ENCODE peak calls at places on chromosome 21, in nine cellular contexts. O is tibial nerve, P is prostate gland, Z is A549, E is stomach, U is breast epithelium, R is HCT116, L is lower leg skin, X is K562. B is an unnamed sample.

GRCh38 chr21:18832950-18833349 is 429.4 kb upstream of the TMPRSS15 start:
- DNase-seq in O (no peak), P (no peak), Z (no peak), E (no peak), U (no peak), R (no peak), L (no peak), X (no peak), B (no peak)

GRCh38 chr21:35470522-35470921 is 421.4 kb upstream of the RUNX1 start:
- DNase-seq in O (no peak), P (no peak), Z (no peak), E (no peak), U (no peak), R (no peak), L (no peak), X (peak), B (no peak)

GRCh38 chr21:24023402-24023801 is 1583.9 kb downstream of the MRPL39 start:
- DNase-seq in O (no peak), P (no peak), Z (no peak), E (no peak), U (no peak), R (no peak), L (no peak), X (no peak), B (no peak)

GRCh38 chr21:25881524-25882376 is 147.0 kb downstream of the GABPA start:
- DNase-seq in O (peak), P (peak), Z (peak), E (peak), U (no peak), R (peak), L (peak), X (peak), B (peak)

GRCh38 chr21:34888569-34889286 is 160.4 kb downstream of the RUNX1 start:
- DNase-seq in O (peak), P (peak), Z (peak), E (peak), U (peak), R (peak), L (peak), X (peak), B (peak)

GRCh38 chr21:16102113-16102512 is 372.3 kb downstream of the USP25 start:
- DNase-seq in O (no peak), P (no peak), Z (no peak), E (no peak), U (no peak), R (no peak), L (no peak), X (no peak), B (no peak)

GRCh38 chr21:24260751-24261150 is 1346.5 kb downstream of the MRPL39 start:
- DNase-seq in O (no peak), P (no peak), Z (no peak), E (no peak), U (no peak), R (no peak), L (no peak), X (no peak), B (no peak)

GRCh38 chr21:29018540-29018939 is 609 bp downstream of the RWDD2B start:
- DNase-seq in O (no peak), P (no peak), Z (no peak), E (no peak), U (no peak), R (no peak), L (no peak), X (peak), B (no peak)

GRCh38 chr21:45874716-45875415 is 106.7 kb upstream of the COL6A1 start:
- DNase-seq in O (no peak), P (no peak), Z (no peak), E (peak), U (no peak), R (no peak), L (peak), X (no peak), B (no peak)

GRCh38 chr21:27586326-27586725 is 619.4 kb upstream of the ADAMTS5 start:
- DNase-seq in O (no peak), P (no peak), Z (no peak), E (no peak), U (no peak), R (no peak), L (no peak), X (no peak), B (no peak)

GRCh38 chr21:32278518-32279376 is at the start of gene MIS18A:
- DNase-seq in O (peak), P (peak), Z (peak), E (peak), U (peak), R (peak), L (peak), X (peak), B (peak)

GRCh38 chr21:30577766-30578165 is 12.4 kb downstream of the KRTAP22-2 start:
- DNase-seq in O (no peak), P (no peak), Z (no peak), E (no peak), U (no peak), R (no peak), L (no peak), X (no peak), B (no peak)

GRCh38 chr21:15895142-15896106 is 165.6 kb downstream of the USP25 start:
- DNase-seq in O (no peak), P (no peak), Z (no peak), E (no peak), U (no peak), R (no peak), L (no peak), X (no peak), B (no peak)

GRCh38 chr21:45990049-45990711 is 8.6 kb downstream of the COL6A1 start:
- DNase-seq in O (peak), P (no peak), Z (no peak), E (no peak), U (no peak), R (no peak), L (no peak), X (no peak), B (no peak)

GRCh38 chr21:31671146-31671716 is 11.7 kb downstream of the SOD1 start:
- DNase-seq in O (no peak), P (no peak), Z (no peak), E (no peak), U (no peak), R (no peak), L (no peak), X (no peak), B (no peak)

GRCh38 chr21:26445440-26445839 is 127.6 kb downstream of the CYYR1 start:
- DNase-seq in O (no peak), P (no peak), Z (no peak), E (no peak), U (no peak), R (no peak), L (no peak), X (no peak), B (no peak)

GRCh38 chr21:19181604-19182140 is 778.1 kb upstream of the TMPRSS15 start:
- DNase-seq in O (no peak), P (no peak), Z (no peak), E (no peak), U (no peak), R (no peak), L (no peak), X (no peak), B (no peak)

GRCh38 chr21:21921410-21922232 is 923.4 kb downstream of the NCAM2 start:
- DNase-seq in O (no peak), P (no peak), Z (no peak), E (no peak), U (no peak), R (no peak), L (no peak), X (peak), B (no peak)

GRCh38 chr21:38095220-38095619 is 161.6 kb upstream of the KCNJ15 start:
- DNase-seq in O (no peak), P (no peak), Z (no peak), E (no peak), U (no peak), R (no peak), L (no peak), X (peak), B (no peak)

GRCh38 chr21:37845535-37845934 is 70.7 kb downstream of the KCNJ6 start:
- DNase-seq in O (no peak), P (no peak), Z (no peak), E (peak), U (no peak), R (no peak), L (no peak), X (no peak), B (no peak)

GRCh38 chr21:34935868-34936267 is 113.2 kb downstream of the RUNX1 start:
- DNase-seq in O (no peak), P (no peak), Z (no peak), E (no peak), U (no peak), R (no peak), L (no peak), X (no peak), B (no peak)

GRCh38 chr21:15015622-15016471 is 49.0 kb downstream of the NRIP1 start:
- DNase-seq in O (no peak), P (no peak), Z (peak), E (no peak), U (no peak), R (no peak), L (no peak), X (no peak), B (no peak)

GRCh38 chr21:18716578-18717138 is 313.1 kb upstream of the TMPRSS15 start:
- DNase-seq in O (no peak), P (no peak), Z (no peak), E (no peak), U (no peak), R (no peak), L (no peak), X (no peak), B (no peak)

GRCh38 chr21:25360593-25360992 is 246.7 kb downstream of the MRPL39 start:
- DNase-seq in O (no peak), P (no peak), Z (no peak), E (no peak), U (no peak), R (no peak), L (no peak), X (no peak), B (no peak)

GRCh38 chr21:21997390-21998333 is 999.5 kb downstream of the NCAM2 start:
- DNase-seq in O (no peak), P (no peak), Z (no peak), E (no peak), U (no peak), R (no peak), L (no peak), X (no peak), B (no peak)

GRCh38 chr21:25934130-25934529 is 199.4 kb downstream of the GABPA start:
- DNase-seq in O (no peak), P (no peak), Z (no peak), E (peak), U (no peak), R (no peak), L (no peak), X (no peak), B (no peak)

DNA sequence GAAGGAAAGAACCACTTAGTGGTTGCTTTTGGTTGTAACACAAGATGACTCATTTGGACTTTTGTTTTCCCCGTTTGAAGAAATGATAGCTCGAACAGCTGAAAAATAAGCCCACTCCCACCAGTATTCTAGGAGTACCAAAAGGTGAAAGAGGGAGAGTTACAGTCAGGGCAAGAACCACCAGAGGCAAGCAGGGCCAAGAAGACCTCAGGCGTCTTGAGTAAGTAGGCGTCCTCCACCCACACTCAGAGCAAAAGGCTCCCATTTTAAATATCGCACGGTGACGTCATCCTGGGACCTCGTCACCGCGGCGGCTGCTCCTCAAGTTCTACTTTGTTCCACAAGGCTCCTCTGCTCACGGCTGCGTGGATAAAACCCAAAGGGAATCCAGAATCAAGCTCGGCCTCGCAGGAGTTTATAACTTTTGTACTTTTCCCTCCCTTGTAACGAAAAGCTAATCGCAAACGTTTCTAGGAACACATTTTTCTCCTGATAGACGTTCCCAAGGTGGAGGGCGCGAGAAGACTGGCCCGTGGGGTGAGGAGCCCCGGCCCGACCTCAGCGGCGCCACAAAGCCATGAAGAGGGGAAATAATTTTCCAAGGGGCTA is 1.2 kb downstream of the BTG3 start:
- DNase-seq in O (peak), P (peak), Z (peak), E (peak), U (peak), R (peak), L (peak), X (peak), B (peak)
- TF ChIP-seq POLR2A in O (peak), P (peak), Z (no peak), E (no peak), U (peak), R (no peak), L (no peak), X (peak), B (peak)

GRCh38 chr21:36518883-36519492 is 39.1 kb upstream of the CLDN14 start:
- DNase-seq in O (no peak), P (no peak), Z (no peak), E (no peak), U (no peak), R (no peak), L (no peak), X (no peak), B (peak)
- TF ChIP-seq POLR2A in O (no peak), P (no peak), Z (no peak), E (no peak), U (no peak), R (no peak), L (no peak), X (no peak), B (no peak)

DNA sequence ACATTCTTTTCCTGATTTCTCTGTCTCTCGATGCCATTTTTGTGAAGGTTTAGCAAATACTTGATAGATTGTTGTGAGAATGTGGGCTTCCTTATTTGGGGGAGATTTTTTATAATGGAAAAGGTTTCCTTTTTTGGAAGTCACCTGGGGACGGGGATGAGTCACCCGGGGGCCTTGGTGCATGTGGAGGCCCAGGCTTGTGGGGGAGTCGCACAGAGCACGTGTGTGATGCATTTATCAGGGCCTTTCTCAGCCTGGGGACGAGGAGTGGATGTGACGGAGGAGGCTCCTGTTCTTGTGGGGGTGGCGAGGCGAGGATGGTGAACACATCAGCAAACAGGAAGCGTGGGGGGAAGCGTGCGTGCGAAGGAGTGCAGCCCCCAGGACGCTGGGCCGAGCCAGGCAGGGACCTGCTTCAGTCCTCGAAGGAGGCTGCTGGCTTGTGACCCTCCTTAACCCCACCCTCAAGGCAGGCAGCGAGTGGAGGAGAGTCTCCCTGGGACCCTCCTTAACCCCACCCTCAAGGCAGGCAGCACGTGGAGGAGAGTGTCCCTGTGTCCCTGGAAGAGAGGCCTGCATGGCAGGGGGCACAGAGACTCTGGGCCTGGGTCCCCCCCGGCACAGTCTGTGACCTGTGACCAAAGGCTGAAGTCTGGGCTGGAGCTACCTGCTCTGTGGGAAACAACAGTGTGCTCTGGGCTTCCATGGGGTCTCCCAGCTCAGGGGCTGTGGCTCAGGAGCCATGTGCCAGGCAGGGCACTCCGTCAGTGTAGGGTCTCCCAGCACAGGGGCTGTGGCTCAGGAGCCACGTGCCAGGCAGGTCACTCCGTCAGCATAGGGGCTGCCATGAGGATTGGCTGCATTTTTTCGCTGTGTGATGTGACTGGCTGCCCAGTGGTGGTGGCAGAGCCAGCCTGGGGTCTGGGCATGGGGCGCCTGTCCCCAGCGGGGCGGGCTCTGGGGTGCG is 57.2 kb downstream of the AGPAT3 start:
- DNase-seq in O (no peak), P (no peak), Z (no peak), E (no peak), U (no peak), R (no peak), L (no peak), X (peak), B (peak)
- TF ChIP-seq POLR2A in O (no peak), P (no peak), Z (no peak), E (no peak), U (no peak), R (no peak), L (no peak), X (peak), B (peak)

DNA sequence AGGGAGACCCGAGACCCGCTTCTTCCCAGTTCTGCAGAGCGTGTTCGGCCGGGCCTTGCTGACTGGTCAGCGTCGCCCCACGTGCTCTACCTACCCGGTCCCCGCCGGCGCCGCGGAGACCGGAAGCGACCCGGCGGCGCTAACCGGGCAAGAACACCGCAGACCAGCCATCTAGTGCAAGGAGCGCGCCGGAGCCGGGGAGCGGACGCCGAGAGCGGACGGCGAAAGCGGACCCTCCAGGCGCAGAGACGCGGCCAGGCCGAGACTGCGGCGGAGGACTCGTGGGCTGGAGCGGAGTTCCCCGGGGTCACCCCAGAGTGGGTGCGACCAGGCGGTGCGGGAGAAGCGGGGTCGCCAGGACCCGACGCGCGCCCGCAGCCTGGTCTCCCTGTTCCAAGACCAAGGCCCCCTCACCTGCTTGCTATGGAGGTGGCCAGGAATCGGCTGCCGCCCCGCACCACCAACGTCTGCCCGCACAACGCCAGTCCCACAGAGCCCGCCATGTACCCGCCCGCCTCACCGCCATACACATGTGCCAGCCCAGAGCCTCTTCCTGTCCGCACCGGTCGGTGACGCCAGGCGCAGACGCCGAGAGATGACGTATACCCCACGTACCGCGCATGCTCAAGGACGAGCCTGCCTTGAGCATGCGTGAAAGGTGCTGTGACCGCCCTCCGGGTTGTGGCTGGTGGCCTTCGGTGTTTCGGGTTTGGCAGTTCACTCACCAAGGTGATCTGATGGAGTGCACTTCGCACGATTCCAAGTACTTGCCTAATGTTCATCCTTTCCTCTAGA is at the start of gene WDR4:
- DNase-seq in O (peak), P (peak), Z (peak), E (peak), U (peak), R (peak), L (peak), X (peak), B (peak)
- TF ChIP-seq POLR2A in O (peak), P (peak), Z (peak), E (peak), U (peak), R (peak), L (no peak), X (peak), B (peak)

GRCh38 chr21:43696214-43696613 is 22.7 kb upstream of the PDXK start:
- DNase-seq in O (no peak), P (no peak), Z (no peak), E (no peak), U (no peak), R (no peak), L (no peak), X (no peak), B (no peak)
- TF ChIP-seq POLR2A in O (no peak), P (no peak), Z (no peak), E (no peak), U (no peak), R (no peak), L (no peak), X (no peak), B (no peak)

DNA sequence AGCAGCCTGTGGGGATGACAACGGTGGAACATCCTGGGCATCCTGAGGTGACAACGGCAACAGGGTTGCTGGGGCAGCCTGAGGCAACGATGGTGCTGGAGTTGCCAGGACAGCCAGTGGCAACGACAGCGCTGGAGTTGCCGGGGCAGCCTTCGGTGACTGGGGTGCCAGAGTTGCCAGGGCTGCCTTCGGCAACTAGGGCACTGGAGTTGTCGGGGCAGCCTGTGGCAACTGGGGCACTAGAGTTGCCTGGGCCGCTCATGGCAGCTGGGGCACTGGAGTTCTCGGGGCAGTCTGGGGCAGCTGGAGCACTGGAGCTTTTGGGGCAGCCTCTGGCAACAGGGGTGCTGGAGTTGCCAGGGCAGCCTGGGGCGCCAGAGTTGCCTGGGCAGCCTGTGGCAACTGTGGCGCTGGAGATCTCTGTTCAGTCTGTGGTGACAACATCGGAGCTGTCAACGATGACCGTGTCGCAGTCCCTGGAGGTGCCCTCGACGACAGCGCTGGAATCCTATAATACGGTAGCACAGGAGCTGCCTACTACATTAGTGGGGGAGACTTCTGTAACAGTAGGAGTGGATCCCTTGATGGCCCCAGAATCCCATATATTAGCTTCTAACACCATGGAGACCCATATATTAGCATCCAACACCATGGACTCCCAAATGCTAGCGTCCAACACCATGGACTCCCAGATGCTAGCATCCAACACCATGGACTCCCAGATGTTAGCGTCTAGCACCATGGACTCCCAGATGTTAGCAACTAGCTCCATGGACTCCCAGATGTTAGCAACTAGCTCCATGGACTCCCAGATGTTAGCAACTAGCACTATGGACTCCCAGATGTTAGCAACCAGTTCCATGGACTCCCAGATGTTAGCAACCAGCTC is 8.2 kb downstream of the SON start:
- DNase-seq in O (no peak), P (no peak), Z (no peak), E (no peak), U (no peak), R (no peak), L (no peak), X (no peak), B (no peak)
- TF ChIP-seq POLR2A in O (no peak), P (no peak), Z (no peak), E (no peak), U (no peak), R (no peak), L (no peak), X (no peak), B (no peak)

GRCh38 chr21:44845418-44846200 is 27.7 kb upstream of the SUMO3 start:
- DNase-seq in O (peak), P (no peak), Z (peak), E (peak), U (peak), R (no peak), L (no peak), X (peak), B (peak)
- TF ChIP-seq POLR2A in O (no peak), P (no peak), Z (no peak), E (no peak), U (no peak), R (no peak), L (no peak), X (peak), B (no peak)

B was measured in GM12891.